ENCODE peak calls at places on chromosomes 11 and 22, in four cellular contexts. I is mesendoderm; V is stimulated activated CD8-positive, alpha-beta memory T cell treated with anti-CD3 and anti-CD28 coated beads, Interleukin-15, amount 100 ng/mL, for 4 hours; X is IMR-90. Y is an unnamed sample.

GRCh38 chr22:46087816-46088277 is 62.5 kb upstream of the PPARA start:
- DNase-seq in I (peak), V (no peak), X (peak), Y (peak)

GRCh38 chr11:2715716-2716350 is 16.0 kb upstream of the KCNQ1OT1 start:
- DNase-seq in I (no peak), V (no peak), X (no peak), Y (no peak)

GRCh38 chr11:19160839-19161238 is 40.9 kb downstream of the CSRP3 start:
- DNase-seq in I (peak), V (no peak), X (no peak), Y (no peak)

GRCh38 chr11:97754976-97755375 is 1265.8 kb upstream of the CNTN5 start:
- DNase-seq in I (peak), V (no peak), X (no peak), Y (no peak)

GRCh38 chr11:67120881-67121710 is 2.0 kb downstream of the KDM2A start:
- DNase-seq in I (no peak), V (no peak), X (peak), Y (peak)

GRCh38 chr22:20428496-20429253 is 8.9 kb downstream of the SCARF2 start:
- DNase-seq in I (no peak), V (no peak), X (no peak), Y (no peak)

GRCh38 chr11:23063261-23063660 is 203.0 kb upstream of the CCDC179 start:
- DNase-seq in I (no peak), V (no peak), X (peak), Y (no peak)

GRCh38 chr11:121553367-121553766 is 100.6 kb upstream of the SORL1-AS1 start:
- DNase-seq in I (no peak), V (no peak), X (no peak), Y (no peak)

GRCh38 chr11:133956650-133957633 is at the start of gene IGSF9B:
- DNase-seq in I (peak), V (peak), X (peak), Y (peak)

GRCh38 chr11:65524747-65525658 is at the start of gene SCYL1:
- DNase-seq in I (peak), V (peak), X (peak), Y (peak)

GRCh38 chr11:130865772-130866114 is 50.5 kb downstream of the SNX19 start:
- DNase-seq in I (no peak), V (no peak), X (no peak), Y (no peak)